ENCODE peak calls at places on chromosome 16, in five cellular contexts. C is foreskin fibroblast, Z is fibroblast of lung, G is dorsolateral prefrontal cortex, I is kidney epithelial cell. L is an unnamed sample.

GRCh38 chr16:30163538-30163937 is 19.9 kb upstream of the CORO1A start:
- DNase-seq in C (no peak), Z (no peak), G (no peak), I (no peak), L (no peak)

GRCh38 chr16:81446318-81447275 is 2.0 kb downstream of the CMIP start:
- DNase-seq in C (peak), Z (peak), G (no peak), I (no peak), L (no peak)

GRCh38 chr16:70682239-70683145 is 3.4 kb downstream of the MTSS2 start:
- DNase-seq in C (no peak), Z (no peak), G (no peak), I (no peak), L (no peak)

GRCh38 chr16:3235856-3236669 is 1.1 kb upstream of the ZNF200 start:
- DNase-seq in C (no peak), Z (no peak), G (no peak), I (no peak), L (no peak)

GRCh38 chr16:57051696-57052228 is 40.6 kb upstream of the CPNE2 start:
- DNase-seq in C (no peak), Z (no peak), G (no peak), I (no peak), L (no peak)

GRCh38 chr16:64428463-64428862 is 693.4 kb downstream of the CDH11 start:
- DNase-seq in C (peak), Z (peak), G (no peak), I (no peak), L (peak)

GRCh38 chr16:87183647-87184046 is 133.5 kb downstream of the C16orf95 start:
- DNase-seq in C (no peak), Z (no peak), G (no peak), I (no peak), L (no peak)

GRCh38 chr16:15952265-15952711 is 2.9 kb downstream of the ABCC1 start:
- DNase-seq in C (no peak), Z (peak), G (no peak), I (no peak), L (no peak)

GRCh38 chr16:58582971-58583765 is 46.5 kb downstream of the CNOT1 start:
- DNase-seq in C (no peak), Z (peak), G (no peak), I (no peak), L (no peak)

GRCh38 chr16:58377932-58378331 is 14.3 kb upstream of the GINS3 start:
- DNase-seq in C (no peak), Z (peak), G (no peak), I (no peak), L (peak)

GRCh38 chr16:200388-200787 is 20.1 kb downstream of the HBQ1 start:
- DNase-seq in C (peak), Z (peak), G (no peak), I (peak), L (peak)

GRCh38 chr16:25126820-25127232 is 15.3 kb downstream of the LCMT1 start:
- DNase-seq in C (peak), Z (peak), G (peak), I (no peak), L (peak)

GRCh38 chr16:56684926-56685590 is 2.8 kb downstream of the MT1X start:
- DNase-seq in C (no peak), Z (no peak), G (no peak), I (no peak), L (no peak)

GRCh38 chr16:80622007-80622406 is 81.2 kb downstream of the DYNLRB2 start:
- DNase-seq in C (no peak), Z (no peak), G (no peak), I (no peak), L (no peak)

GRCh38 chr16:67781548-67781921 is 24.8 kb downstream of the RANBP10 start:
- DNase-seq in C (no peak), Z (peak), G (no peak), I (no peak), L (no peak)

GRCh38 chr16:56332464-56333079 is 92.8 kb downstream of the AMFR start:
- DNase-seq in C (peak), Z (peak), G (peak), I (no peak), L (no peak)

GRCh38 chr16:55212791-55213190 is 111.2 kb upstream of the IRX6 start:
- DNase-seq in C (no peak), Z (no peak), G (no peak), I (no peak), L (no peak)

GRCh38 chr16:5025171-5025632 is 8.5 kb downstream of the NAGPA start:
- DNase-seq in C (peak), Z (no peak), G (peak), I (no peak), L (no peak)

GRCh38 chr16:3022697-3023414 is 886 bp downstream of the HCFC1R1 start:
- DNase-seq in C (peak), Z (no peak), G (no peak), I (no peak), L (no peak)

GRCh38 chr16:70553175-70553574 is 29.6 kb downstream of the SF3B3 start:
- DNase-seq in C (peak), Z (peak), G (no peak), I (no peak), L (no peak)

GRCh38 chr16:10013364-10013763 is 168.9 kb downstream of the GRIN2A start:
- DNase-seq in C (no peak), Z (no peak), G (no peak), I (no peak), L (no peak)
- TF ChIP-seq CTCF in C (no peak), Z (no peak), G (peak), I (no peak), L (peak)

GRCh38 chr16:85674418-85674755 is 14.4 kb downstream of the GINS2 start:
- DNase-seq in C (no peak), Z (no peak), G (no peak), I (no peak), L (no peak)

GRCh38 chr16:85676466-85676865 is 12.3 kb downstream of the GINS2 start:
- DNase-seq in C (no peak), Z (no peak), G (no peak), I (no peak), L (no peak)

GRCh38 chr16:85673529-85674417 is 15.0 kb downstream of the GINS2 start:
- DNase-seq in C (peak), Z (peak), G (no peak), I (no peak), L (no peak)

GRCh38 chr16:85675528-85675927 is 13.2 kb downstream of the GINS2 start:
- DNase-seq in C (peak), Z (peak), G (no peak), I (no peak), L (no peak)

GRCh38 chr16:85674828-85675227 is 13.9 kb downstream of the GINS2 start:
- DNase-seq in C (no peak), Z (no peak), G (no peak), I (no peak), L (no peak)
- H3K4me3 ChIP-seq in C (no peak), Z (no peak), G (no peak), I (no peak), L (no peak)

DNA sequence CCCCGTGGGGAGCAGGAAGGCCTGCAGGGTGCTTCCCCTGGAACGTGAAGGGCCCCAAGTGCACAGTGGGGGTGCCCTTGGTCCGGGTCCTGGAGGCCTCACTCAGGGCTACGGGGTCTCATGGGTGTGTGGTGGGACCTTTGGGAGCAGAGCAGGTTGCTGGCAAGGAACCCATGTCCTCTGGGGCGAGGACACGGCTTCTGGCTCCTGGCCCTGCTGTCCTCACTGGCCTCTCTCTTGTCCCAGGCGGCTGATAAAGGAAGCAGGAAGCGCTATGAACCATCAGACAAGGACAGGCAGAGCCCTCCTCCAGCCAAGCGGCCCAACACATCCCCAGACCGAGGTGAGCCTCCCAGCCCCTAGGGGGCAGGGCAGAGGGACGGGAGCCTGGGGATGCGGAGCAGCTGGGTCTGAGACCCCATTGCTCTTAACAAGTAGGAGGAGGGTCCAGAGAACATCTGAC is 9.8 kb upstream of the IL17C start:
- DNase-seq in C (peak), Z (no peak), G (no peak), I (no peak), L (no peak)
- TF ChIP-seq CTCF in C (peak), Z (peak), G (no peak), I (peak), L (peak)

DNA sequence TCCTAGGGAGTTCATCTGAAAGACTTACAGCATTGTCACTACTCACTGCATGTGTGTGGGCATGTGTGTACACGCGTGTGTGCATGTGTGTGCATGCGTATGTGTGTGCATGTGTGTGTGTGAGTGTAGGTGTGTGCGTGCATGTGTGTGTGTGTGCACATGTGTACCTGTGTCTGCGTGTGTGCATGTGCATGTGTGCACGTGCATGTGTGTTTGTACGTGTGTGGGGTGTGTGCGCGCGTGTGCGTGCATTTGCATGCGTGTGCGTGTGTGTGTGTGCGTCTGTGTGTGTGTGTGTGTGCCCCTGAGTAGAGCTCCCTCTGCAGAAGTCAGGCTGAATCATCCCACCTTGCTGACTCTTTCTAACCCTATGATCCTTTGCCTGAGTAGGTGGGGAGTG is 114.8 kb upstream of the RBFOX1 start:
- DNase-seq in C (no peak), Z (no peak), G (no peak), I (no peak), L (no peak)
- H3K4me3 ChIP-seq in C (no peak), Z (no peak), G (no peak), I (no peak), L (no peak)

DNA sequence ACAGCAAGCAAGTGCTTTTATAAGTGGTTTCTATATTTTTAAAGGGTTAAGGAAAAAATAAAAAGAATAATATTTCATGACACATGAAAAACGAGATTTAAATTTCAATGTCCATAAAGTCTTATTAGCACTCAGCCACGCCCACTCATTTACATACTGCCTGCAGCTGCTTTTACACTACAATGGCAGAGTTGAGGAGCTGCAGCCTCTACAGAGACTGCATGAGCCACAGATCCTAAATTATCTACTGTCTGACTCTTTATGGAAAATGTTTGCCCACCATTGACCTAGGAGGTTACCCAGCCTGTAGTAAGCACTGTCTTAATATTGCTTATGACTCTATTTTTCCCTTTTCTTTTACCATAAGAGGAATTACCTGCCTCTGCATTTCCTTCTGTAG is 139.5 kb upstream of the ERCC4 start:
- DNase-seq in C (no peak), Z (no peak), G (no peak), I (no peak), L (no peak)
- TF ChIP-seq CTCF in C (no peak), Z (no peak), G (no peak), I (no peak), L (no peak)

GRCh38 chr16:85028638-85029412 is 1.2 kb downstream of the KIAA0513 start:
- DNase-seq in C (peak), Z (peak), G (peak), I (no peak), L (no peak)

GRCh38 chr16:85027349-85027967 is at the start of gene KIAA0513:
- DNase-seq in C (peak), Z (peak), G (peak), I (no peak), L (peak)

GRCh38 chr16:85025781-85026653 is 1.6 kb upstream of the KIAA0513 start:
- DNase-seq in C (no peak), Z (no peak), G (no peak), I (no peak), L (no peak)

GRCh38 chr16:85027968-85028637 is 508 bp downstream of the KIAA0513 start:
- DNase-seq in C (no peak), Z (no peak), G (no peak), I (no peak), L (no peak)

GRCh38 chr16:85026696-85027095 is 899 bp upstream of the KIAA0513 start:
- DNase-seq in C (no peak), Z (no peak), G (no peak), I (no peak), L (no peak)
- H3K4me3 ChIP-seq in C (peak), Z (peak), G (peak), I (no peak), L (peak)

DNA sequence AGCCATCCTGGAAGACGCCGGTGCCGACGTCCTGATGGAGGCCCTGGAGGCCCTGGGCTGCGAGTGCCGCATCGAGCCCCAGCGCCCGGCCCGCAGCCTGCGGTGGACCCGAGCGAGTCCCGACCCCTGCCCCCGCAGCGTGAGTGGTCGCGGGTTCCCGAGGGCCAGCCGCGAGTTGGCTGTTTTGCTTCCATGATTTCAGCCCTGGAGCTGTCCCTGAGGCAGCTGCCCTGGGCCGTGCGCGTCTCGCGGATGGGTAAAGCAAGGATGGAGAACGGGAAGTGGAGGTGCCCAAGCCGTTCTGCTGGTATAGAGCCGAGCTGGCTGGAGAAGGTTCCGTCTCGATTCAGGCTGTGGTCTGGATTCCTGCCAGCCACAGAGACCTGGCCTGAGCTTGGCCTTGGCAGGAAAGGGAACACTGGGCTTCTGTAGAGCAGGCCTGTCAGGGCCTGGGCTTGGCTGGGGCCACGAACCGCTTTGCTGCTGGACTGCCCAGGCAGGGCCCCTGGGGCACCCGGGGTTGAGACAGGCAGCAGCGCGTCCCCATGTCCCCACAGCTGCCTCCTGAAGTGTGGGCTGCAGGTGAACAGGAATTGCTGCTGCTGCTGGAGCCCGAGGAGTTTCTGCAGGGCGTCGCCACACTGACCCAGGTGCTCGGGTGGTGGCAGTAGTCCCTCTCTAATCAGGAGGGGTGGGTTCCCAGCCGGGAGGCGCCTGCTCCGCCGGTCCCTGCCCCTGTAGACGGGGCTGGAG is 945 bp upstream of the MRPS34 start:
- DNase-seq in C (peak), Z (peak), G (no peak), I (no peak), L (no peak)
- TF ChIP-seq CTCF in C (no peak), Z (no peak), G (no peak), I (no peak), L (no peak)

GRCh38 chr16:47470211-47470610 is 9.1 kb downstream of the PHKB start:
- DNase-seq in C (no peak), Z (no peak), G (no peak), I (no peak), L (no peak)

GRCh38 chr16:47469227-47469626 is 8.1 kb downstream of the PHKB start:
- DNase-seq in C (no peak), Z (no peak), G (no peak), I (no peak), L (no peak)

GRCh38 chr16:47473794-47474193 is 12.7 kb downstream of the PHKB start:
- DNase-seq in C (no peak), Z (no peak), G (no peak), I (no peak), L (no peak)

GRCh38 chr16:47467501-47467900 is 6.4 kb downstream of the PHKB start:
- DNase-seq in C (peak), Z (no peak), G (no peak), I (no peak), L (no peak)

DNA sequence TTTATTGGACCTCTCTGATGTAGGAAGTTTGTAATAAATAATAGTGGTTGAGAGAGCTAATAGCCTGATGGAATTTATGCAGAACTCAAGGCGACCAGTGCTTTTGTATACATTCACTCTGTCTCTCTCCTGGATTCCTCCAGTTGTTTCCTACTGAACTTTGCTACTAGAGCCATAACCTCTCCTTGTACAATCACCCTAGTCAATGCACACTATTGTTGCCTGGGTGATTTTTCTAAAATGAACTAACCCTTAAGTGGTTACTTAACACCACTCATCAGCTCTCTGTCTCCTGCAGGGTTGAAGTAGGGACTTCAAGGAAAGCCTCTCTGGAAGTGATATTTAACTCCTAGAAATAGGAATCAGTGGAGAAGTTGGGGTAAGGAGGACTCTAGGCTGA is 9.7 kb downstream of the PHKB start:
- DNase-seq in C (no peak), Z (no peak), G (no peak), I (no peak), L (no peak)
- H3K4me3 ChIP-seq in C (no peak), Z (no peak), G (no peak), I (no peak), L (no peak)